ENCODE peak calls at places on chromosomes 13 and 19, in four cellular contexts. Y is cardiac muscle cell, T is body of pancreas, L is hepatocyte. H is an unnamed sample. For H3K4me1, the result is how much of the 10 kb centered on the place peaks cover.

GRCh38 chr13:36347826-36348225 is 1.6 kb upstream of the SPART start:
- DNase-seq in L (no peak), T (no peak), Y (no peak), H (no peak)

GRCh38 chr19:13087295-13087694 is 15.4 kb downstream of the LYL1 start:
- DNase-seq in T (no peak), Y (no peak), L (no peak), H (no peak)

GRCh38 chr13:111540486-111540885 is 220.0 kb downstream of the TEX29 start:
- DNase-seq in L (no peak), Y (no peak), T (no peak), H (no peak)

GRCh38 chr19:42345191-42345812 is 19.9 kb downstream of the MEGF8 start:
- DNase-seq in L (peak), Y (no peak), T (no peak), H (no peak)

GRCh38 chr13:50090211-50090610 is 75.0 kb downstream of the KCNRG start:
- DNase-seq in L (no peak), T (no peak), Y (no peak), H (no peak)

GRCh38 chr13:21606251-21606650 is 2.3 kb upstream of the MICU2 start:
- DNase-seq in T (no peak), Y (no peak), L (no peak), H (no peak)

GRCh38 chr19:29587518-29587986 is 18.5 kb upstream of the POP4 start:
- DNase-seq in T (no peak), Y (no peak), L (no peak), H (no peak)

GRCh38 chr19:30001794-30002193 is 59.8 kb downstream of the URI1 start:
- DNase-seq in L (peak), Y (peak), T (no peak), H (no peak)

GRCh38 chr19:7267792-7268736 is 26.1 kb downstream of the INSR start:
- DNase-seq in T (peak), L (no peak), Y (no peak), H (no peak)

GRCh38 chr13:75685239-75685697 is 49.1 kb downstream of the LMO7 start:
- DNase-seq in Y (no peak), L (no peak), T (no peak), H (peak)

GRCh38 chr13:100602472-100603142 is 14.0 kb upstream of the GGACT start:
- DNase-seq in Y (no peak), T (no peak), L (no peak), H (no peak)

GRCh38 chr13:24727731-24728601 is 36.0 kb upstream of the RNF17 start:
- DNase-seq in L (peak), T (peak), Y (peak), H (peak)

GRCh38 chr19:46481947-46482346 is 10.6 kb upstream of the PNMA8A start:
- DNase-seq in Y (no peak), T (peak), L (no peak), H (no peak)

GRCh38 chr13:32224916-32225315 is 90.2 kb downstream of the ZAR1L start:
- DNase-seq in T (no peak), L (no peak), Y (no peak), H (no peak)

GRCh38 chr13:101955764-101956163 is 446.1 kb downstream of the FGF14 start:
- DNase-seq in T (no peak), Y (no peak), L (no peak), H (no peak)

GRCh38 chr19:13689050-13689449 is 75.3 kb upstream of the MRI1 start:
- DNase-seq in Y (peak), L (no peak), T (peak), H (peak)

GRCh38 chr13:32851083-32852064 is 164.8 kb upstream of the KL start:
- DNase-seq in Y (no peak), T (no peak), L (no peak), H (no peak)

GRCh38 chr19:16899566-16900075 is 10.8 kb downstream of the F2RL3 start:
- DNase-seq in L (peak), Y (peak), T (peak), H (peak)

GRCh38 chr19:11931513-11931912 is 6.6 kb downstream of the ZNF700 start:
- DNase-seq in L (no peak), T (no peak), Y (no peak), H (no peak)

GRCh38 chr13:27450921-27451461 is 627 bp upstream of the MTIF3 start:
- DNase-seq in T (peak), Y (peak), L (peak), H (no peak)

GRCh38 chr19:38543286-38543806 is 74.4 kb downstream of the MAP4K1 start:
- DNase-seq in L (no peak), Y (no peak), T (no peak), H (no peak)
- H3K4me3 ChIP-seq in L (no peak), Y (no peak), T (no peak), H (no peak)

GRCh38 chr13:60372141-60372540 is 24.9 kb upstream of the TDRD3 start:
- DNase-seq in Y (no peak), T (peak), L (no peak), H (no peak)
- H3K27ac ChIP-seq in Y (no peak), T (no peak), L (no peak), H (no peak)

GRCh38 chr13:77751513-77752456 is 54.3 kb downstream of the SLAIN1 start:
- DNase-seq in L (peak), T (peak), Y (peak), H (peak)
- H3K4me1 ChIP-seq in L (under half), T (under half), Y (under half), H (under half)

DNA sequence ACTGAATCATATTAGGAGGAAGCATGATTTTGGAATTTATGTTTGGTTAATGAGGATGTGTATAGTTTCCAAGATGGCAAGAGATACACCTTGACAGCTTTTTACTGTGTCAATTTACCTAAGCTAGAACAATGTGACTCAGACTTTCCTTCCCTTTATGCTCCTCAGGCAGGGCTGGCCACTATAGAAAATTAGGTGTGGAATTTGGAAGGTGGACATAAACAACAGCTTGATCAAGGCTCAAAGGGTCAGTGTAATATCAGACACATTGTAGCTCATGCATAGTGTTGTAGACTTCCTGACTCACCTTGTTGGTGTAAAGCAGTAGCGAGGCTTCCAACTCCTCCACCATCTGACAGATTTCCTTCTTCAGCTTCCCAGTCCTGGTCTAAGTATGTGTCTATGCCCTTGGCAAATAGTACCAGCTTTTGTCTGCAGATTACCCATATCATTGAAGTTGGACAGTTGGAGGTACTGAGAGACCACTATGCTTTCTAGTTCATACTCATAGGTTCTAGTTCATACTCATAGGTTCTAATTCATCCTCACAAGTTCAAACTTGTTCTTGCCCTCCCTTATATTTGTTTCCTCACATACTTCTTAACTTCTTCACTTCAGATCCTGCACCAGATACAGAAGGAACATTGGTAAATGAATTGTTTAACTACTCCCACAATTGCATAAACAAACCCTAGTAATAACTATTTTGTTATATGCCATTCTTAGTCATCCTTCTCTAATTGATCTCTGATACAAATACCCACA is 172.3 kb downstream of the SLITRK1 start:
- DNase-seq in Y (no peak), T (no peak), L (no peak), H (no peak)
- H3K4me3 ChIP-seq in Y (no peak), T (no peak), L (no peak), H (no peak)

GRCh38 chr19:17948967-17949930 is 16.4 kb downstream of the CCDC124 start:
- DNase-seq in L (no peak), T (no peak), Y (no peak), H (no peak)
- H3K27ac ChIP-seq in L (peak), T (no peak), Y (no peak), H (no peak)

DNA sequence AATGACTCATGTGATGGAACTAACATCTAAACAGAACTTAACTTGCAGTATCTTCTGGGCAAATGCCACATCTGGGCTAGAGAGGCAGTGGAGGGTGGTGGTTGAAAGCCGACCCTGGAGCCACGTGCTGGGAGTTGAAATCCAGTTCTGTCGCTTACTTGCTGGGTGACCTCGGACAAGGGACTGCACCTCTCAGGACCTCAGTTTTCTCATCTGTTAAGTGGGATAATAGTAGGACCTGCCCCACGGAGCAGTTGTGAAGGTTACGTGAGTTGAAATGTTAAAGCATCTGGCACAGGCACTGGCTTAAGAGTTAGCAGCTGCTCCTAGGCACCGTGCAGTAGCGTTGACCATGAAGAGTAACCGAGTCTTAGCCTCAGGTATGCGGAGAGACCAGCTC is 76.1 kb downstream of the SIPA1L3 start:
- DNase-seq in T (no peak), Y (no peak), L (no peak), H (no peak)
- H3K4me1 ChIP-seq in T (under half), Y (under half), L (under half), H (under half)

DNA sequence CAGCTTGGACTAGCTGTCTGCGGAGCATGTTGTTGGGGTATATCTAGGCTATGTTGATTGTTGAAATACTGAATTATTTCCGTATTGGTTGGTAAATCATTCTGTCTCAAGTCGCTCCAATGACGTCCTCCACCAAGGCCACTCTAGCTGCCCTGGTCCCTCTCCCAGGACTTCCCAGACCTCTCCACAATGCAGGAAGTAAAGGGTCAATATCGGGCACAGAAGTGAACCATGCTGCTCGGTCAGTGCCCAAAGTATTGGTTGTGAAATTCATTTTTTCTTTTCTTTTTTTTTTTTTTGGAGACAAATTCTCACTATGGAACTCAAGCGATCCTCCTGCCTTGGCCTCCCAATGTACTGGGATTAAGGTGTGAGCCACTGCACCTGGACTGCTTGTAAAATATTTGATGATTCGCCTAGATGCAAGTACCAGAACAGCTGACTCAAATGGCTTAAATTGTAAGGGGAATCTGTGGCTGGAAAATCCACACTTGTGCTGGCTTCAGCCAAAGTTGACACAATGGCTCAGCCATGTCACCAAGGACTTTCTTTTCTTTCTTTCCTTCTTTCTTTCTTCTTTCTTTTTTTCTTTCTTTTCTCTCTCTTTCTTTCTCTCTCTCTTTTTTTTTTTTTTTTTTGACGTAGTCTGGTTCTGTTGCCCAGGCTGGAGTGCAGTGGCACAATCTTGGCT is 43.7 kb downstream of the NUMBL start:
- DNase-seq in T (no peak), Y (no peak), L (no peak), H (no peak)
- H3K4me3 ChIP-seq in T (no peak), Y (no peak), L (no peak), H (peak)

GRCh38 chr19:35120492-35120891 is 4.9 kb downstream of the FXYD3 start:
- DNase-seq in L (no peak), Y (no peak), T (peak), H (peak)
- H3K27ac ChIP-seq in L (peak), Y (no peak), T (no peak), H (no peak)